ENCODE peak calls at places on chromosomes 16 and 17, in nine cellular contexts. One of them, this sample, is unnamed.

GRCh38 chr16:65070831-65071230 is 51.0 kb downstream of the CDH11 start:
- DNase-seq in transverse colon: peak; percentile 52
- DNase-seq in suprapubic skin: no peak
- DNase-seq in stomach: peak; percentile 26
- DNase-seq in sigmoid colon: peak; percentile 80
- DNase-seq in tibial nerve: no peak
- DNase-seq in ovary: peak; percentile 83
- DNase-seq in K562: no peak
- DNase-seq in A549: peak; percentile 87
- DNase-seq in this sample: peak; percentile 22

GRCh38 chr16:48561960-48562393 is 48.0 kb downstream of the N4BP1 start:
- DNase-seq in transverse colon: no peak
- DNase-seq in A549: no peak
- DNase-seq in ovary: no peak
- DNase-seq in suprapubic skin: no peak
- DNase-seq in tibial nerve: no peak
- DNase-seq in K562: no peak
- DNase-seq in stomach: no peak
- DNase-seq in sigmoid colon: no peak
- DNase-seq in this sample: no peak

GRCh38 chr17:68328676-68329075 is 37.4 kb downstream of the ARSG start:
- DNase-seq in suprapubic skin: no peak
- DNase-seq in A549: no peak
- DNase-seq in stomach: no peak
- DNase-seq in tibial nerve: no peak
- DNase-seq in ovary: no peak
- DNase-seq in sigmoid colon: no peak
- DNase-seq in K562: no peak
- DNase-seq in transverse colon: no peak
- DNase-seq in this sample: no peak

GRCh38 chr17:76682306-76682705 is 28.5 kb downstream of the MXRA7 start:
- DNase-seq in K562: peak; percentile 7
- DNase-seq in transverse colon: no peak
- DNase-seq in stomach: no peak
- DNase-seq in A549: no peak
- DNase-seq in tibial nerve: peak; percentile 54
- DNase-seq in ovary: peak; percentile 68
- DNase-seq in sigmoid colon: peak; percentile 75
- DNase-seq in suprapubic skin: no peak
- DNase-seq in this sample: no peak

GRCh38 chr17:48542956-48543853 is 1.7 kb downstream of the HOXB2 start:
- DNase-seq in sigmoid colon: peak; percentile 83
- DNase-seq in K562: peak; percentile 64
- DNase-seq in ovary: no peak
- DNase-seq in stomach: no peak
- DNase-seq in suprapubic skin: no peak
- DNase-seq in A549: peak; percentile 75
- DNase-seq in transverse colon: peak; percentile 57
- DNase-seq in tibial nerve: no peak
- DNase-seq in this sample: no peak

GRCh38 chr16:66260522-66261290 is 105.8 kb upstream of the CDH5 start:
- DNase-seq in suprapubic skin: peak; percentile 59
- DNase-seq in A549: no peak
- DNase-seq in tibial nerve: no peak
- DNase-seq in stomach: no peak
- DNase-seq in sigmoid colon: no peak
- DNase-seq in K562: no peak
- DNase-seq in transverse colon: no peak
- DNase-seq in ovary: peak; percentile 6
- DNase-seq in this sample: no peak

GRCh38 chr17:12790806-12791148 is 1.5 kb downstream of the ARHGAP44 start:
- DNase-seq in A549: no peak
- DNase-seq in stomach: no peak
- DNase-seq in ovary: no peak
- DNase-seq in K562: no peak
- DNase-seq in suprapubic skin: no peak
- DNase-seq in sigmoid colon: no peak
- DNase-seq in transverse colon: peak; percentile 17
- DNase-seq in tibial nerve: no peak
- DNase-seq in this sample: peak; percentile 76

GRCh38 chr16:51971184-51971583 is 575.8 kb downstream of the TOX3 start:
- DNase-seq in ovary: no peak
- DNase-seq in sigmoid colon: no peak
- DNase-seq in transverse colon: no peak
- DNase-seq in tibial nerve: no peak
- DNase-seq in A549: peak; percentile 20
- DNase-seq in suprapubic skin: no peak
- DNase-seq in K562: no peak
- DNase-seq in stomach: peak; percentile 30
- DNase-seq in this sample: no peak

GRCh38 chr16:8867483-8868271 is 1.1 kb downstream of the CARHSP1 start:
- DNase-seq in transverse colon: peak; percentile 73
- DNase-seq in sigmoid colon: peak; percentile 80
- DNase-seq in tibial nerve: peak; percentile 56
- DNase-seq in ovary: peak; percentile 72
- DNase-seq in A549: no peak
- DNase-seq in K562: no peak
- DNase-seq in suprapubic skin: no peak
- DNase-seq in stomach: peak; percentile 62
- DNase-seq in this sample: peak; percentile 45

GRCh38 chr17:68057531-68057952 is 22.0 kb downstream of the KPNA2 start:
- DNase-seq in transverse colon: peak; percentile 35
- DNase-seq in K562: peak; percentile 15
- DNase-seq in A549: peak; percentile 66
- DNase-seq in stomach: peak; percentile 31
- DNase-seq in tibial nerve: no peak
- DNase-seq in suprapubic skin: no peak
- DNase-seq in sigmoid colon: no peak
- DNase-seq in ovary: no peak
- DNase-seq in this sample: peak; percentile 25

GRCh38 chr17:2347805-2348685 is 10.7 kb downstream of the SGSM2 start:
- DNase-seq in ovary: no peak
- DNase-seq in transverse colon: peak; percentile 54
- DNase-seq in sigmoid colon: peak; percentile 65
- DNase-seq in K562: no peak
- DNase-seq in A549: peak; percentile 84
- DNase-seq in suprapubic skin: no peak
- DNase-seq in tibial nerve: no peak
- DNase-seq in stomach: peak; percentile 78
- DNase-seq in this sample: peak; percentile 65

GRCh38 chr16:89618114-89618999 is 4.9 kb downstream of the DPEP1 start:
- DNase-seq in A549: peak; percentile 69
- DNase-seq in tibial nerve: no peak
- DNase-seq in ovary: no peak
- DNase-seq in sigmoid colon: no peak
- DNase-seq in K562: no peak
- DNase-seq in suprapubic skin: no peak
- DNase-seq in transverse colon: no peak
- DNase-seq in stomach: no peak
- DNase-seq in this sample: no peak

GRCh38 chr16:51880776-51881175 is 666.2 kb downstream of the TOX3 start:
- DNase-seq in A549: peak; percentile 52
- DNase-seq in ovary: no peak
- DNase-seq in suprapubic skin: no peak
- DNase-seq in stomach: no peak
- DNase-seq in K562: no peak
- DNase-seq in sigmoid colon: no peak
- DNase-seq in tibial nerve: no peak
- DNase-seq in transverse colon: no peak
- DNase-seq in this sample: no peak

GRCh38 chr16:9687737-9688319 is 494.4 kb downstream of the GRIN2A start:
- DNase-seq in stomach: no peak
- DNase-seq in ovary: no peak
- DNase-seq in transverse colon: no peak
- DNase-seq in K562: no peak
- DNase-seq in A549: no peak
- DNase-seq in tibial nerve: no peak
- DNase-seq in sigmoid colon: no peak
- DNase-seq in suprapubic skin: no peak
- DNase-seq in this sample: no peak

GRCh38 chr17:68378202-68379149 is 78.8 kb downstream of the WIPI1 start:
- DNase-seq in tibial nerve: peak; percentile 94
- DNase-seq in stomach: peak; percentile 71
- DNase-seq in K562: no peak
- DNase-seq in transverse colon: peak; percentile 77
- DNase-seq in sigmoid colon: peak; percentile 98
- DNase-seq in ovary: peak; percentile 98
- DNase-seq in suprapubic skin: peak; percentile 96
- DNase-seq in A549: peak; percentile 88
- DNase-seq in this sample: peak; percentile 70

GRCh38 chr17:59803377-59803757 is 89.4 kb downstream of the TUBD1 start:
- DNase-seq in suprapubic skin: no peak
- DNase-seq in ovary: no peak
- DNase-seq in transverse colon: no peak
- DNase-seq in sigmoid colon: no peak
- DNase-seq in K562: no peak
- DNase-seq in tibial nerve: no peak
- DNase-seq in A549: peak; percentile 73
- DNase-seq in stomach: no peak
- DNase-seq in this sample: no peak

GRCh38 chr16:51359141-51359960 is 208.3 kb upstream of the SALL1 start:
- DNase-seq in suprapubic skin: no peak
- DNase-seq in A549: no peak
- DNase-seq in transverse colon: peak; percentile 7
- DNase-seq in tibial nerve: peak; percentile 49
- DNase-seq in sigmoid colon: peak; percentile 75
- DNase-seq in K562: no peak
- DNase-seq in stomach: no peak
- DNase-seq in ovary: peak; percentile 22
- DNase-seq in this sample: no peak

GRCh38 chr16:55622302-55622701 is 33.5 kb upstream of the SLC6A2 start:
- DNase-seq in transverse colon: no peak
- DNase-seq in ovary: no peak
- DNase-seq in K562: no peak
- DNase-seq in sigmoid colon: no peak
- DNase-seq in stomach: no peak
- DNase-seq in A549: no peak
- DNase-seq in tibial nerve: no peak
- DNase-seq in suprapubic skin: no peak
- DNase-seq in this sample: no peak

DNA sequence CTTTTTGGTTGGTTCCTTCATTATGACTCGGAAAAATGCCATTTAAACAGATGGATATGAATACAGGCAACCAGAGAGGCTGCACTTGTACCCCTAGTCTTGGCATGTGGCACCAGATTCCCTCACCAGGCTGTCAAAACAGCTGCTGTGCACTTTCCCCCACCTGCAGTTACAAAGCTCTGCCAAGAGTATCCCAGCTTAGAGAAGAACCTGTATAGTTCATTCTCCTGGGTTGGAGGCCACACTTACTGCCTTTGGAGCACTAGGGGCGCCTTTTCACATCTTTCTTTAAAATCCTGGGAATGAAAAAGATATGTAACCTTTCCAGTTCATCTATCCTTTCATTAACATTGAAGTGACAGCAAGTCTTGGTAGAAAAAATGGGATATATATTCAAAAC is 190.4 kb downstream of the KIF2B start:
- DNase-seq in suprapubic skin: no peak
- DNase-seq in sigmoid colon: no peak
- DNase-seq in tibial nerve: no peak
- DNase-seq in stomach: no peak
- DNase-seq in transverse colon: no peak
- DNase-seq in ovary: no peak
- DNase-seq in K562: no peak
- DNase-seq in A549: no peak
- DNase-seq in this sample: no peak
- TF ChIP-seq EP300 in suprapubic skin: no peak
- TF ChIP-seq EP300 in sigmoid colon: no peak
- TF ChIP-seq EP300 in tibial nerve: no peak
- TF ChIP-seq EP300 in stomach: no peak
- TF ChIP-seq EP300 in transverse colon: no peak
- TF ChIP-seq EP300 in ovary: no peak
- TF ChIP-seq EP300 in K562: no peak
- TF ChIP-seq EP300 in A549: no peak
- TF ChIP-seq EP300 in this sample: no peak

GRCh38 chr16:57603110-57604024 is 25.1 kb upstream of the ADGRG1 start:
- DNase-seq in ovary: no peak
- DNase-seq in tibial nerve: no peak
- DNase-seq in A549: no peak
- DNase-seq in sigmoid colon: peak; percentile 27
- DNase-seq in stomach: no peak
- DNase-seq in suprapubic skin: peak; percentile 34
- DNase-seq in transverse colon: no peak
- DNase-seq in K562: no peak
- DNase-seq in this sample: no peak
- TF ChIP-seq EP300 in ovary: no peak
- TF ChIP-seq EP300 in tibial nerve: no peak
- TF ChIP-seq EP300 in A549: no peak
- TF ChIP-seq EP300 in sigmoid colon: no peak
- TF ChIP-seq EP300 in stomach: no peak
- TF ChIP-seq EP300 in suprapubic skin: no peak
- TF ChIP-seq EP300 in transverse colon: no peak
- TF ChIP-seq EP300 in K562: peak; percentile 5
- TF ChIP-seq EP300 in this sample: no peak

GRCh38 chr17:50009282-50009681 is 14.3 kb upstream of the DLX3 start:
- DNase-seq in tibial nerve: no peak
- DNase-seq in suprapubic skin: no peak
- DNase-seq in stomach: no peak
- DNase-seq in ovary: no peak
- DNase-seq in transverse colon: no peak
- DNase-seq in K562: no peak
- DNase-seq in sigmoid colon: no peak
- DNase-seq in A549: no peak
- DNase-seq in this sample: no peak
- TF ChIP-seq EP300 in tibial nerve: no peak
- TF ChIP-seq EP300 in suprapubic skin: no peak
- TF ChIP-seq EP300 in stomach: no peak
- TF ChIP-seq EP300 in ovary: no peak
- TF ChIP-seq EP300 in transverse colon: no peak
- TF ChIP-seq EP300 in K562: no peak
- TF ChIP-seq EP300 in sigmoid colon: no peak
- TF ChIP-seq EP300 in A549: no peak
- TF ChIP-seq EP300 in this sample: no peak

GRCh38 chr16:27311897-27312303 is 1.9 kb upstream of the IL4R start:
- DNase-seq in A549: no peak
- DNase-seq in transverse colon: no peak
- DNase-seq in stomach: no peak
- DNase-seq in tibial nerve: no peak
- DNase-seq in sigmoid colon: peak; percentile 57
- DNase-seq in ovary: no peak
- DNase-seq in suprapubic skin: peak; percentile 32
- DNase-seq in K562: no peak
- DNase-seq in this sample: no peak

GRCh38 chr16:27314161-27314723 is 468 bp downstream of the IL4R start:
- DNase-seq in A549: peak; percentile 68
- DNase-seq in transverse colon: peak; percentile 70
- DNase-seq in K562: peak; percentile 47
- DNase-seq in stomach: peak; percentile 57
- DNase-seq in ovary: peak; percentile 59
- DNase-seq in sigmoid colon: peak; percentile 92
- DNase-seq in tibial nerve: no peak
- DNase-seq in suprapubic skin: peak; percentile 84
- DNase-seq in this sample: no peak

GRCh38 chr16:27312580-27313421 is 973 bp upstream of the IL4R start:
- DNase-seq in A549: no peak
- DNase-seq in transverse colon: no peak
- DNase-seq in K562: no peak
- DNase-seq in suprapubic skin: peak; percentile 48
- DNase-seq in sigmoid colon: peak; percentile 51
- DNase-seq in stomach: no peak
- DNase-seq in ovary: no peak
- DNase-seq in tibial nerve: no peak
- DNase-seq in this sample: peak; percentile 16

GRCh38 chr16:27314986-27315332 is 1.2 kb downstream of the IL4R start:
- DNase-seq in tibial nerve: no peak
- DNase-seq in sigmoid colon: no peak
- DNase-seq in transverse colon: no peak
- DNase-seq in suprapubic skin: no peak
- DNase-seq in ovary: no peak
- DNase-seq in stomach: no peak
- DNase-seq in A549: no peak
- DNase-seq in K562: no peak
- DNase-seq in this sample: no peak

GRCh38 chr16:27313422-27314160 is at the start of gene IL4R:
- DNase-seq in tibial nerve: peak; percentile 33
- DNase-seq in stomach: peak; percentile 77
- DNase-seq in transverse colon: peak; percentile 81
- DNase-seq in suprapubic skin: peak; percentile 84
- DNase-seq in A549: peak; percentile 80
- DNase-seq in sigmoid colon: peak; percentile 88
- DNase-seq in K562: peak; percentile 60
- DNase-seq in ovary: peak; percentile 62
- DNase-seq in this sample: peak; percentile 91
- TF ChIP-seq EP300 in tibial nerve: no peak
- TF ChIP-seq EP300 in stomach: no peak
- TF ChIP-seq EP300 in transverse colon: no peak
- TF ChIP-seq EP300 in suprapubic skin: no peak
- TF ChIP-seq EP300 in A549: no peak
- TF ChIP-seq EP300 in sigmoid colon: no peak
- TF ChIP-seq EP300 in K562: no peak
- TF ChIP-seq EP300 in ovary: no peak
- TF ChIP-seq EP300 in this sample: peak; percentile 58